ENCODE peak calls at places on chromosomes 16 and 17, in eight cellular contexts. N is neuronal stem cell; U is effector CD4-positive, alpha-beta T cell; J is HFF-Myc; W is upper lobe of right lung; T is stimulated activated CD4-positive, alpha-beta T cell treated with anti-CD3 and anti-CD28 coated beads, Interleukin-1b, Interleukin-23, amount 100 ng/mL, for 1 hour; Z is uterus; R is ovary. C is an unnamed sample.

GRCh38 chr16:27434141-27435051 is 32.4 kb downstream of the IL21R start:
- DNase-seq in N (no peak), U (no peak), J (no peak), W (peak; percentile 48), T (no peak), Z (peak; percentile 1), R (peak; percentile 2), C (peak; percentile 39)

GRCh38 chr17:15742051-15742795 is 10.1 kb downstream of the TBC1D26 start:
- DNase-seq in N (no peak), U (no peak), J (no peak), W (no peak), T (no peak), Z (no peak), R (no peak), C (no peak)

GRCh38 chr17:7915611-7916382 is at the start of gene RNF227:
- DNase-seq in N (peak; percentile 84), U (peak; percentile 67), J (peak; percentile 87), W (peak; percentile 98), T (peak; percentile 39), Z (peak; percentile 96), R (peak; percentile 94), C (peak; percentile 92)

GRCh38 chr16:52812945-52813556 is 239.6 kb downstream of the CHD9NB start:
- DNase-seq in N (no peak), U (no peak), J (peak; percentile 48), W (no peak), T (no peak), Z (no peak), R (no peak), C (no peak)

GRCh38 chr16:71966932-71967331 is 33.3 kb downstream of the PKD1L3 start:
- DNase-seq in N (no peak), U (no peak), J (no peak), W (no peak), T (no peak), Z (no peak), R (no peak), C (no peak)

GRCh38 chr17:42421479-42422332 is 1.4 kb downstream of the CAVIN1 start:
- DNase-seq in N (no peak), U (no peak), J (no peak), W (peak; percentile 75), T (no peak), Z (peak; percentile 72), R (peak; percentile 80), C (no peak)

GRCh38 chr17:6276711-6277110 is 158.2 kb downstream of the AIPL1 start:
- DNase-seq in N (no peak), U (no peak), J (no peak), W (no peak), T (no peak), Z (no peak), R (no peak), C (no peak)

GRCh38 chr16:30519120-30520049 is 7.0 kb downstream of the ZNF768 start:
- DNase-seq in N (no peak), U (no peak), J (no peak), W (no peak), T (no peak), Z (no peak), R (no peak), C (no peak)

GRCh38 chr16:30374538-30374937 is at the start of gene MYL11:
- DNase-seq in N (no peak), U (no peak), J (no peak), W (no peak), T (no peak), Z (no peak), R (no peak), C (no peak)

GRCh38 chr17:38456031-38456815 is 28.0 kb downstream of the ARHGAP23 start:
- DNase-seq in N (no peak), U (no peak), J (no peak), W (no peak), T (no peak), Z (no peak), R (no peak), C (no peak)

GRCh38 chr17:42748202-42748905 is 3.5 kb upstream of the EZH1 start:
- DNase-seq in N (no peak), U (no peak), J (no peak), W (no peak), T (no peak), Z (peak; percentile 36), R (peak; percentile 56), C (no peak)

GRCh38 chr17:19867654-19868395 is at the start of gene ULK2:
- DNase-seq in N (peak; percentile 65), U (peak; percentile 3), J (no peak), W (peak; percentile 84), T (no peak), Z (peak; percentile 51), R (peak; percentile 82), C (peak; percentile 80)

GRCh38 chr16:995783-996182 is 14.2 kb downstream of the SOX8 start:
- DNase-seq in N (no peak), U (no peak), J (no peak), W (no peak), T (no peak), Z (no peak), R (no peak), C (no peak)

GRCh38 chr17:39015546-39015935 is 48.3 kb upstream of the FBXO47 start:
- DNase-seq in N (no peak), U (no peak), J (no peak), W (no peak), T (no peak), Z (no peak), R (no peak), C (no peak)

GRCh38 chr17:72477529-72477928 is 356.7 kb downstream of the SOX9 start:
- DNase-seq in N (no peak), U (no peak), J (no peak), W (no peak), T (no peak), Z (no peak), R (no peak), C (no peak)

GRCh38 chr16:58661199-58661830 is 23.3 kb downstream of the SLC38A7 start:
- DNase-seq in N (peak; percentile 58), U (no peak), J (peak; percentile 70), W (no peak), T (no peak), Z (peak; percentile 38), R (no peak), C (peak; percentile 19)